ENCODE peak calls at places on chromosomes 12 and 14, in seven cellular contexts. V is lower leg skin; B is NCI-H510A treated with DMSO at 0.1 percent for 48 hours; I is kidney glomerular epithelial cell; M is CD4-positive, alpha-beta memory T cell; G is HS-27A; L is activated CD4-positive, alpha-beta T cell treated with anti-CD3 and anti-CD28 coated beads, Interleukin-2, amount 50 U/mL, for 24 hours. F is an unnamed sample.

GRCh38 chr12:125528300-125528699 is 463.1 kb downstream of the AACS start:
- DNase-seq in V (no peak), B (no peak), I (no peak), M (no peak), G (no peak), L (no peak), F (no peak)

GRCh38 chr12:113325938-113326337 is 9.0 kb downstream of the SLC8B1 start:
- DNase-seq in V (no peak), B (no peak), I (no peak), M (no peak), G (peak; percentile 51), L (no peak), F (no peak)

GRCh38 chr12:88627501-88627900 is 47.2 kb upstream of the KITLG start:
- DNase-seq in V (no peak), B (no peak), I (no peak), M (no peak), G (no peak), L (no peak), F (no peak)

GRCh38 chr12:85866929-85867776 is 6.9 kb upstream of the NTS start:
- DNase-seq in V (no peak), B (peak; percentile 70), I (peak; percentile 48), M (no peak), G (peak; percentile 40), L (no peak), F (peak; percentile 45)

GRCh38 chr12:97960741-97961608 is 498.4 kb downstream of the RMST start:
- DNase-seq in V (no peak), B (peak; percentile 29), I (peak; percentile 37), M (no peak), G (no peak), L (peak; percentile 6), F (peak; percentile 37)

GRCh38 chr12:107441906-107442305 is 243.7 kb upstream of the PWP1 start:
- DNase-seq in V (no peak), B (no peak), I (no peak), M (no peak), G (no peak), L (no peak), F (no peak)

GRCh38 chr14:48323655-48324054 is 648.2 kb upstream of the MDGA2 start:
- DNase-seq in V (no peak), B (no peak), I (peak; percentile 76), M (no peak), G (no peak), L (no peak), F (no peak)

GRCh38 chr12:128944956-128945355 is 91.7 kb downstream of the GLT1D1 start:
- DNase-seq in V (peak; percentile 73), B (no peak), I (no peak), M (no peak), G (no peak), L (no peak), F (no peak)

GRCh38 chr14:51521764-51522163 is 129.9 kb upstream of the FRMD6 start:
- DNase-seq in V (no peak), B (no peak), I (no peak), M (no peak), G (peak; percentile 65), L (no peak), F (no peak)

GRCh38 chr14:52272375-52272774 is 4.9 kb downstream of the PTGDR start:
- DNase-seq in V (no peak), B (no peak), I (no peak), M (no peak), G (no peak), L (no peak), F (peak; percentile 57)

GRCh38 chr12:109735825-109736551 is 22.4 kb downstream of the FAM222A start:
- DNase-seq in V (peak; percentile 64), B (no peak), I (no peak), M (no peak), G (no peak), L (no peak), F (no peak)

GRCh38 chr12:62895351-62895750 is 39.6 kb downstream of the PPM1H start:
- DNase-seq in V (no peak), B (no peak), I (no peak), M (no peak), G (no peak), L (no peak), F (no peak)

GRCh38 chr14:24243336-24243836 is 963 bp upstream of the TINF2 start:
- DNase-seq in V (peak; percentile 86), B (peak; percentile 13), I (peak; percentile 31), M (peak; percentile 51), G (peak; percentile 24), L (no peak), F (no peak)

GRCh38 chr12:1974812-1975211 is 29.4 kb downstream of the DCP1B start:
- DNase-seq in V (no peak), B (no peak), I (no peak), M (no peak), G (no peak), L (no peak), F (no peak)

GRCh38 chr14:94769413-94770250 is at the start of gene GSC:
- DNase-seq in V (peak; percentile 89), B (peak; percentile 44), I (no peak), M (no peak), G (no peak), L (no peak), F (no peak)

GRCh38 chr12:67425394-67425793 is 156.2 kb downstream of the CAND1 start:
- DNase-seq in V (no peak), B (no peak), I (no peak), M (no peak), G (no peak), L (no peak), F (no peak)

GRCh38 chr12:108284163-108284562 is 54.9 kb downstream of the CMKLR1 start:
- DNase-seq in V (peak; percentile 46), B (no peak), I (no peak), M (no peak), G (no peak), L (no peak), F (no peak)

F was measured in Jurkat, Clone E6-1.